ENCODE peak calls at places on chromosome 13, in ten cellular contexts. One of them, this sample, is unnamed.

GRCh38 chr13:21546372-21546771 is 57.6 kb downstream of the MICU2 start:
- DNase-seq in HuH-7.5: no peak
- DNase-seq in naive B cell: no peak
- DNase-seq in GM18507: no peak
- DNase-seq in stimulated activated CD8-positive, alpha-beta memory T cell treated with anti-CD3 and anti-CD28 coated beads, Interleukin-7, amount 100 ng/mL, for 1 hour: no peak
- DNase-seq in stromal cell of bone marrow: no peak
- DNase-seq in naive thymus-derived CD4-positive, alpha-beta T cell: no peak
- DNase-seq in fibroblast of pulmonary artery: peak; percentile 29
- DNase-seq in activated naive CD8-positive, alpha-beta T cell treated with anti-CD3 and anti-CD28 coated beads, Interleukin-2, amount 10 ng/mL, durations not matched to agents 7 days and 5 days: no peak
- DNase-seq in ACHN: no peak
- DNase-seq in this sample: no peak

GRCh38 chr13:113813749-113814434 is 50.0 kb downstream of the GAS6 start:
- DNase-seq in HuH-7.5: no peak
- DNase-seq in naive B cell: no peak
- DNase-seq in GM18507: no peak
- DNase-seq in stimulated activated CD8-positive, alpha-beta memory T cell treated with anti-CD3 and anti-CD28 coated beads, Interleukin-7, amount 100 ng/mL, for 1 hour: no peak
- DNase-seq in stromal cell of bone marrow: no peak
- DNase-seq in naive thymus-derived CD4-positive, alpha-beta T cell: no peak
- DNase-seq in fibroblast of pulmonary artery: peak; percentile 34
- DNase-seq in activated naive CD8-positive, alpha-beta T cell treated with anti-CD3 and anti-CD28 coated beads, Interleukin-2, amount 10 ng/mL, durations not matched to agents 7 days and 5 days: no peak
- DNase-seq in ACHN: no peak
- DNase-seq in this sample: no peak

GRCh38 chr13:31556376-31556775 is 182.9 kb upstream of the RXFP2 start:
- DNase-seq in HuH-7.5: no peak
- DNase-seq in naive B cell: no peak
- DNase-seq in GM18507: no peak
- DNase-seq in stimulated activated CD8-positive, alpha-beta memory T cell treated with anti-CD3 and anti-CD28 coated beads, Interleukin-7, amount 100 ng/mL, for 1 hour: no peak
- DNase-seq in stromal cell of bone marrow: peak; percentile 78
- DNase-seq in naive thymus-derived CD4-positive, alpha-beta T cell: no peak
- DNase-seq in fibroblast of pulmonary artery: peak; percentile 16
- DNase-seq in activated naive CD8-positive, alpha-beta T cell treated with anti-CD3 and anti-CD28 coated beads, Interleukin-2, amount 10 ng/mL, durations not matched to agents 7 days and 5 days: no peak
- DNase-seq in ACHN: no peak
- DNase-seq in this sample: no peak

GRCh38 chr13:68727165-68727564 is 1380.5 kb upstream of the ATXN8OS start:
- DNase-seq in HuH-7.5: no peak
- DNase-seq in naive B cell: no peak
- DNase-seq in GM18507: no peak
- DNase-seq in stimulated activated CD8-positive, alpha-beta memory T cell treated with anti-CD3 and anti-CD28 coated beads, Interleukin-7, amount 100 ng/mL, for 1 hour: no peak
- DNase-seq in stromal cell of bone marrow: no peak
- DNase-seq in naive thymus-derived CD4-positive, alpha-beta T cell: no peak
- DNase-seq in fibroblast of pulmonary artery: no peak
- DNase-seq in activated naive CD8-positive, alpha-beta T cell treated with anti-CD3 and anti-CD28 coated beads, Interleukin-2, amount 10 ng/mL, durations not matched to agents 7 days and 5 days: no peak
- DNase-seq in ACHN: no peak
- DNase-seq in this sample: no peak

GRCh38 chr13:99434258-99434788 is 66.9 kb upstream of the TM9SF2 start:
- DNase-seq in HuH-7.5: no peak
- DNase-seq in naive B cell: no peak
- DNase-seq in GM18507: no peak
- DNase-seq in stimulated activated CD8-positive, alpha-beta memory T cell treated with anti-CD3 and anti-CD28 coated beads, Interleukin-7, amount 100 ng/mL, for 1 hour: peak; percentile 48
- DNase-seq in stromal cell of bone marrow: no peak
- DNase-seq in naive thymus-derived CD4-positive, alpha-beta T cell: peak; percentile 65
- DNase-seq in fibroblast of pulmonary artery: no peak
- DNase-seq in activated naive CD8-positive, alpha-beta T cell treated with anti-CD3 and anti-CD28 coated beads, Interleukin-2, amount 10 ng/mL, durations not matched to agents 7 days and 5 days: peak; percentile 67
- DNase-seq in ACHN: no peak
- DNase-seq in this sample: no peak

GRCh38 chr13:112131081-112131739 is 64.3 kb downstream of the SOX1 start:
- DNase-seq in HuH-7.5: no peak
- DNase-seq in naive B cell: no peak
- DNase-seq in GM18507: no peak
- DNase-seq in stimulated activated CD8-positive, alpha-beta memory T cell treated with anti-CD3 and anti-CD28 coated beads, Interleukin-7, amount 100 ng/mL, for 1 hour: no peak
- DNase-seq in stromal cell of bone marrow: no peak
- DNase-seq in naive thymus-derived CD4-positive, alpha-beta T cell: no peak
- DNase-seq in fibroblast of pulmonary artery: no peak
- DNase-seq in activated naive CD8-positive, alpha-beta T cell treated with anti-CD3 and anti-CD28 coated beads, Interleukin-2, amount 10 ng/mL, durations not matched to agents 7 days and 5 days: no peak
- DNase-seq in ACHN: no peak
- DNase-seq in this sample: no peak

GRCh38 chr13:98575009-98575866 is 1.7 kb downstream of the STK24 start:
- DNase-seq in HuH-7.5: no peak
- DNase-seq in naive B cell: no peak
- DNase-seq in GM18507: no peak
- DNase-seq in stimulated activated CD8-positive, alpha-beta memory T cell treated with anti-CD3 and anti-CD28 coated beads, Interleukin-7, amount 100 ng/mL, for 1 hour: no peak
- DNase-seq in stromal cell of bone marrow: no peak
- DNase-seq in naive thymus-derived CD4-positive, alpha-beta T cell: no peak
- DNase-seq in fibroblast of pulmonary artery: no peak
- DNase-seq in activated naive CD8-positive, alpha-beta T cell treated with anti-CD3 and anti-CD28 coated beads, Interleukin-2, amount 10 ng/mL, durations not matched to agents 7 days and 5 days: no peak
- DNase-seq in ACHN: peak; percentile 7
- DNase-seq in this sample: no peak

GRCh38 chr13:21229241-21230024 is 53.0 kb downstream of the MRPL57 start:
- DNase-seq in HuH-7.5: no peak
- DNase-seq in naive B cell: no peak
- DNase-seq in GM18507: no peak
- DNase-seq in stimulated activated CD8-positive, alpha-beta memory T cell treated with anti-CD3 and anti-CD28 coated beads, Interleukin-7, amount 100 ng/mL, for 1 hour: no peak
- DNase-seq in stromal cell of bone marrow: no peak
- DNase-seq in naive thymus-derived CD4-positive, alpha-beta T cell: no peak
- DNase-seq in fibroblast of pulmonary artery: no peak
- DNase-seq in activated naive CD8-positive, alpha-beta T cell treated with anti-CD3 and anti-CD28 coated beads, Interleukin-2, amount 10 ng/mL, durations not matched to agents 7 days and 5 days: no peak
- DNase-seq in ACHN: no peak
- DNase-seq in this sample: no peak

GRCh38 chr13:70568571-70568970 is 460.3 kb upstream of the KLHL1 start:
- DNase-seq in HuH-7.5: no peak
- DNase-seq in naive B cell: no peak
- DNase-seq in GM18507: peak; percentile 1
- DNase-seq in stimulated activated CD8-positive, alpha-beta memory T cell treated with anti-CD3 and anti-CD28 coated beads, Interleukin-7, amount 100 ng/mL, for 1 hour: no peak
- DNase-seq in stromal cell of bone marrow: peak; percentile 11
- DNase-seq in naive thymus-derived CD4-positive, alpha-beta T cell: no peak
- DNase-seq in fibroblast of pulmonary artery: peak; percentile 64
- DNase-seq in activated naive CD8-positive, alpha-beta T cell treated with anti-CD3 and anti-CD28 coated beads, Interleukin-2, amount 10 ng/mL, durations not matched to agents 7 days and 5 days: no peak
- DNase-seq in ACHN: peak; percentile 50
- DNase-seq in this sample: no peak

GRCh38 chr13:30479154-30479553 is 13.4 kb upstream of the HMGB1 start:
- DNase-seq in HuH-7.5: no peak
- DNase-seq in naive B cell: no peak
- DNase-seq in GM18507: no peak
- DNase-seq in stimulated activated CD8-positive, alpha-beta memory T cell treated with anti-CD3 and anti-CD28 coated beads, Interleukin-7, amount 100 ng/mL, for 1 hour: no peak
- DNase-seq in stromal cell of bone marrow: no peak
- DNase-seq in naive thymus-derived CD4-positive, alpha-beta T cell: no peak
- DNase-seq in fibroblast of pulmonary artery: no peak
- DNase-seq in activated naive CD8-positive, alpha-beta T cell treated with anti-CD3 and anti-CD28 coated beads, Interleukin-2, amount 10 ng/mL, durations not matched to agents 7 days and 5 days: no peak
- DNase-seq in ACHN: no peak
- DNase-seq in this sample: no peak

GRCh38 chr13:80599765-80600164 is 258.8 kb upstream of the SPRY2 start:
- DNase-seq in HuH-7.5: no peak
- DNase-seq in naive B cell: no peak
- DNase-seq in GM18507: no peak
- DNase-seq in stimulated activated CD8-positive, alpha-beta memory T cell treated with anti-CD3 and anti-CD28 coated beads, Interleukin-7, amount 100 ng/mL, for 1 hour: no peak
- DNase-seq in stromal cell of bone marrow: no peak
- DNase-seq in naive thymus-derived CD4-positive, alpha-beta T cell: no peak
- DNase-seq in fibroblast of pulmonary artery: no peak
- DNase-seq in activated naive CD8-positive, alpha-beta T cell treated with anti-CD3 and anti-CD28 coated beads, Interleukin-2, amount 10 ng/mL, durations not matched to agents 7 days and 5 days: no peak
- DNase-seq in ACHN: no peak
- DNase-seq in this sample: no peak

GRCh38 chr13:82878536-82878935 is 1003.7 kb downstream of the SLITRK1 start:
- DNase-seq in HuH-7.5: no peak
- DNase-seq in naive B cell: no peak
- DNase-seq in GM18507: no peak
- DNase-seq in stimulated activated CD8-positive, alpha-beta memory T cell treated with anti-CD3 and anti-CD28 coated beads, Interleukin-7, amount 100 ng/mL, for 1 hour: no peak
- DNase-seq in stromal cell of bone marrow: no peak
- DNase-seq in naive thymus-derived CD4-positive, alpha-beta T cell: no peak
- DNase-seq in fibroblast of pulmonary artery: no peak
- DNase-seq in activated naive CD8-positive, alpha-beta T cell treated with anti-CD3 and anti-CD28 coated beads, Interleukin-2, amount 10 ng/mL, durations not matched to agents 7 days and 5 days: no peak
- DNase-seq in ACHN: no peak
- DNase-seq in this sample: no peak

GRCh38 chr13:23510979-23511735 is 59.1 kb upstream of the TNFRSF19 start:
- DNase-seq in HuH-7.5: no peak
- DNase-seq in naive B cell: peak; percentile 3
- DNase-seq in GM18507: no peak
- DNase-seq in stimulated activated CD8-positive, alpha-beta memory T cell treated with anti-CD3 and anti-CD28 coated beads, Interleukin-7, amount 100 ng/mL, for 1 hour: no peak
- DNase-seq in stromal cell of bone marrow: no peak
- DNase-seq in naive thymus-derived CD4-positive, alpha-beta T cell: no peak
- DNase-seq in fibroblast of pulmonary artery: peak; percentile 59
- DNase-seq in activated naive CD8-positive, alpha-beta T cell treated with anti-CD3 and anti-CD28 coated beads, Interleukin-2, amount 10 ng/mL, durations not matched to agents 7 days and 5 days: no peak
- DNase-seq in ACHN: peak; percentile 54
- DNase-seq in this sample: no peak

GRCh38 chr13:114334305-114335053 is 20.2 kb downstream of the CHAMP1 start:
- DNase-seq in HuH-7.5: no peak
- DNase-seq in naive B cell: peak; percentile 8
- DNase-seq in GM18507: no peak
- DNase-seq in stimulated activated CD8-positive, alpha-beta memory T cell treated with anti-CD3 and anti-CD28 coated beads, Interleukin-7, amount 100 ng/mL, for 1 hour: no peak
- DNase-seq in stromal cell of bone marrow: no peak
- DNase-seq in naive thymus-derived CD4-positive, alpha-beta T cell: no peak
- DNase-seq in fibroblast of pulmonary artery: no peak
- DNase-seq in activated naive CD8-positive, alpha-beta T cell treated with anti-CD3 and anti-CD28 coated beads, Interleukin-2, amount 10 ng/mL, durations not matched to agents 7 days and 5 days: no peak
- DNase-seq in ACHN: no peak
- DNase-seq in this sample: no peak

GRCh38 chr13:39688699-39689405 is 33.4 kb downstream of the COG6 start:
- DNase-seq in HuH-7.5: no peak
- DNase-seq in naive B cell: no peak
- DNase-seq in GM18507: no peak
- DNase-seq in stimulated activated CD8-positive, alpha-beta memory T cell treated with anti-CD3 and anti-CD28 coated beads, Interleukin-7, amount 100 ng/mL, for 1 hour: no peak
- DNase-seq in stromal cell of bone marrow: no peak
- DNase-seq in naive thymus-derived CD4-positive, alpha-beta T cell: no peak
- DNase-seq in fibroblast of pulmonary artery: peak; percentile 13
- DNase-seq in activated naive CD8-positive, alpha-beta T cell treated with anti-CD3 and anti-CD28 coated beads, Interleukin-2, amount 10 ng/mL, durations not matched to agents 7 days and 5 days: no peak
- DNase-seq in ACHN: no peak
- DNase-seq in this sample: no peak

GRCh38 chr13:107865643-107866006 is 349.7 kb downstream of the LIG4 start:
- DNase-seq in HuH-7.5: no peak
- DNase-seq in naive B cell: no peak
- DNase-seq in GM18507: no peak
- DNase-seq in stimulated activated CD8-positive, alpha-beta memory T cell treated with anti-CD3 and anti-CD28 coated beads, Interleukin-7, amount 100 ng/mL, for 1 hour: no peak
- DNase-seq in stromal cell of bone marrow: no peak
- DNase-seq in naive thymus-derived CD4-positive, alpha-beta T cell: no peak
- DNase-seq in fibroblast of pulmonary artery: peak; percentile 18
- DNase-seq in activated naive CD8-positive, alpha-beta T cell treated with anti-CD3 and anti-CD28 coated beads, Interleukin-2, amount 10 ng/mL, durations not matched to agents 7 days and 5 days: no peak
- DNase-seq in ACHN: peak; percentile 45
- DNase-seq in this sample: no peak

GRCh38 chr13:52652170-52652979 is at the start of gene SUGT1:
- DNase-seq in HuH-7.5: peak; percentile 62
- DNase-seq in naive B cell: peak; percentile 96
- DNase-seq in GM18507: peak; percentile 79
- DNase-seq in stimulated activated CD8-positive, alpha-beta memory T cell treated with anti-CD3 and anti-CD28 coated beads, Interleukin-7, amount 100 ng/mL, for 1 hour: peak; percentile 88
- DNase-seq in stromal cell of bone marrow: peak; percentile 96
- DNase-seq in naive thymus-derived CD4-positive, alpha-beta T cell: peak; percentile 96
- DNase-seq in fibroblast of pulmonary artery: peak; percentile 98
- DNase-seq in activated naive CD8-positive, alpha-beta T cell treated with anti-CD3 and anti-CD28 coated beads, Interleukin-2, amount 10 ng/mL, durations not matched to agents 7 days and 5 days: peak; percentile 96
- DNase-seq in ACHN: peak; percentile 94
- DNase-seq in this sample: no peak

GRCh38 chr13:48161530-48162179 is 66.8 kb upstream of the MED4 start:
- DNase-seq in HuH-7.5: no peak
- DNase-seq in naive B cell: no peak
- DNase-seq in GM18507: no peak
- DNase-seq in stimulated activated CD8-positive, alpha-beta memory T cell treated with anti-CD3 and anti-CD28 coated beads, Interleukin-7, amount 100 ng/mL, for 1 hour: no peak
- DNase-seq in stromal cell of bone marrow: no peak
- DNase-seq in naive thymus-derived CD4-positive, alpha-beta T cell: no peak
- DNase-seq in fibroblast of pulmonary artery: no peak
- DNase-seq in activated naive CD8-positive, alpha-beta T cell treated with anti-CD3 and anti-CD28 coated beads, Interleukin-2, amount 10 ng/mL, durations not matched to agents 7 days and 5 days: no peak
- DNase-seq in ACHN: no peak
- DNase-seq in this sample: no peak

GRCh38 chr13:42539670-42540069 is 34.3 kb upstream of the TNFSF11 start:
- DNase-seq in HuH-7.5: no peak
- DNase-seq in naive B cell: no peak
- DNase-seq in GM18507: no peak
- DNase-seq in stimulated activated CD8-positive, alpha-beta memory T cell treated with anti-CD3 and anti-CD28 coated beads, Interleukin-7, amount 100 ng/mL, for 1 hour: no peak
- DNase-seq in stromal cell of bone marrow: no peak
- DNase-seq in naive thymus-derived CD4-positive, alpha-beta T cell: no peak
- DNase-seq in fibroblast of pulmonary artery: peak; percentile 78
- DNase-seq in activated naive CD8-positive, alpha-beta T cell treated with anti-CD3 and anti-CD28 coated beads, Interleukin-2, amount 10 ng/mL, durations not matched to agents 7 days and 5 days: no peak
- DNase-seq in ACHN: no peak
- DNase-seq in this sample: no peak

GRCh38 chr13:67221630-67222226 is 8.4 kb downstream of the PCDH9 start:
- DNase-seq in HuH-7.5: no peak
- DNase-seq in naive B cell: peak; percentile 42
- DNase-seq in GM18507: no peak
- DNase-seq in stimulated activated CD8-positive, alpha-beta memory T cell treated with anti-CD3 and anti-CD28 coated beads, Interleukin-7, amount 100 ng/mL, for 1 hour: no peak
- DNase-seq in stromal cell of bone marrow: no peak
- DNase-seq in naive thymus-derived CD4-positive, alpha-beta T cell: no peak
- DNase-seq in fibroblast of pulmonary artery: no peak
- DNase-seq in activated naive CD8-positive, alpha-beta T cell treated with anti-CD3 and anti-CD28 coated beads, Interleukin-2, amount 10 ng/mL, durations not matched to agents 7 days and 5 days: no peak
- DNase-seq in ACHN: no peak
- DNase-seq in this sample: no peak

GRCh38 chr13:29743229-29743786 is 107.1 kb downstream of the UBL3 start:
- DNase-seq in HuH-7.5: no peak
- DNase-seq in naive B cell: no peak
- DNase-seq in GM18507: no peak
- DNase-seq in stimulated activated CD8-positive, alpha-beta memory T cell treated with anti-CD3 and anti-CD28 coated beads, Interleukin-7, amount 100 ng/mL, for 1 hour: no peak
- DNase-seq in stromal cell of bone marrow: peak; percentile 26
- DNase-seq in naive thymus-derived CD4-positive, alpha-beta T cell: no peak
- DNase-seq in fibroblast of pulmonary artery: peak; percentile 6
- DNase-seq in activated naive CD8-positive, alpha-beta T cell treated with anti-CD3 and anti-CD28 coated beads, Interleukin-2, amount 10 ng/mL, durations not matched to agents 7 days and 5 days: no peak
- DNase-seq in ACHN: no peak
- DNase-seq in this sample: no peak

GRCh38 chr13:94480672-94481145 is 1.2 kb upstream of the DCT start:
- DNase-seq in HuH-7.5: no peak
- DNase-seq in naive B cell: no peak
- DNase-seq in GM18507: no peak
- DNase-seq in stimulated activated CD8-positive, alpha-beta memory T cell treated with anti-CD3 and anti-CD28 coated beads, Interleukin-7, amount 100 ng/mL, for 1 hour: no peak
- DNase-seq in stromal cell of bone marrow: peak; percentile 83
- DNase-seq in naive thymus-derived CD4-positive, alpha-beta T cell: no peak
- DNase-seq in fibroblast of pulmonary artery: peak; percentile 73
- DNase-seq in activated naive CD8-positive, alpha-beta T cell treated with anti-CD3 and anti-CD28 coated beads, Interleukin-2, amount 10 ng/mL, durations not matched to agents 7 days and 5 days: no peak
- DNase-seq in ACHN: no peak
- DNase-seq in this sample: no peak

GRCh38 chr13:99320693-99321481 is 13.7 kb upstream of the GPR183 start:
- DNase-seq in HuH-7.5: no peak
- DNase-seq in naive B cell: no peak
- DNase-seq in GM18507: no peak
- DNase-seq in stimulated activated CD8-positive, alpha-beta memory T cell treated with anti-CD3 and anti-CD28 coated beads, Interleukin-7, amount 100 ng/mL, for 1 hour: no peak
- DNase-seq in stromal cell of bone marrow: peak; percentile 89
- DNase-seq in naive thymus-derived CD4-positive, alpha-beta T cell: no peak
- DNase-seq in fibroblast of pulmonary artery: peak; percentile 93
- DNase-seq in activated naive CD8-positive, alpha-beta T cell treated with anti-CD3 and anti-CD28 coated beads, Interleukin-2, amount 10 ng/mL, durations not matched to agents 7 days and 5 days: no peak
- DNase-seq in ACHN: peak; percentile 17
- DNase-seq in this sample: no peak

This sample was measured in vagina.